ENCODE peak calls at places on chromosomes 5 and 9, in seven cellular contexts. One of them, this sample, is unnamed.
A peak's percentile ranks its signal among the peaks of the same experiment; 100 is the strongest.

GRCh38 chr5:318931-319601 is 2.4 kb upstream of the AHRR start:
- DNase-seq in HEK293T: no peak
- DNase-seq in HepG2: peak; percentile 10
- DNase-seq in IMR-90: no peak
- DNase-seq in stimulated activated CD8-positive, alpha-beta memory T cell treated with anti-CD3 and anti-CD28 coated beads, Interleukin-2, amount 100 ng/mL, for 1 hour: no peak
- DNase-seq in frontal cortex: no peak
- DNase-seq in head of caudate nucleus: no peak
- DNase-seq in this sample: no peak

GRCh38 chr9:79583957-79584654 is 12.3 kb downstream of the TLE4 start:
- DNase-seq in HEK293T: no peak
- DNase-seq in HepG2: no peak
- DNase-seq in IMR-90: no peak
- DNase-seq in stimulated activated CD8-positive, alpha-beta memory T cell treated with anti-CD3 and anti-CD28 coated beads, Interleukin-2, amount 100 ng/mL, for 1 hour: no peak
- DNase-seq in frontal cortex: no peak
- DNase-seq in head of caudate nucleus: no peak
- DNase-seq in this sample: no peak

GRCh38 chr9:37036237-37037136 is 2.4 kb upstream of the PAX5 start:
- DNase-seq in HEK293T: no peak
- DNase-seq in HepG2: no peak
- DNase-seq in IMR-90: peak; percentile 12
- DNase-seq in stimulated activated CD8-positive, alpha-beta memory T cell treated with anti-CD3 and anti-CD28 coated beads, Interleukin-2, amount 100 ng/mL, for 1 hour: no peak
- DNase-seq in frontal cortex: no peak
- DNase-seq in head of caudate nucleus: peak; percentile 58
- DNase-seq in this sample: no peak

GRCh38 chr5:137220523-137220927 is 278.6 kb downstream of the SPOCK1 start:
- DNase-seq in HEK293T: peak; percentile 61
- DNase-seq in HepG2: peak; percentile 76
- DNase-seq in IMR-90: peak; percentile 78
- DNase-seq in stimulated activated CD8-positive, alpha-beta memory T cell treated with anti-CD3 and anti-CD28 coated beads, Interleukin-2, amount 100 ng/mL, for 1 hour: no peak
- DNase-seq in frontal cortex: no peak
- DNase-seq in head of caudate nucleus: no peak
- DNase-seq in this sample: no peak

GRCh38 chr9:3261484-3261883 is 264.3 kb downstream of the RFX3 start:
- DNase-seq in HEK293T: no peak
- DNase-seq in HepG2: no peak
- DNase-seq in IMR-90: peak; percentile 45
- DNase-seq in stimulated activated CD8-positive, alpha-beta memory T cell treated with anti-CD3 and anti-CD28 coated beads, Interleukin-2, amount 100 ng/mL, for 1 hour: no peak
- DNase-seq in frontal cortex: no peak
- DNase-seq in head of caudate nucleus: no peak
- DNase-seq in this sample: no peak

GRCh38 chr5:124279146-124279545 is 467.3 kb downstream of the ZNF608 start:
- DNase-seq in HEK293T: no peak
- DNase-seq in HepG2: no peak
- DNase-seq in IMR-90: no peak
- DNase-seq in stimulated activated CD8-positive, alpha-beta memory T cell treated with anti-CD3 and anti-CD28 coated beads, Interleukin-2, amount 100 ng/mL, for 1 hour: no peak
- DNase-seq in frontal cortex: no peak
- DNase-seq in head of caudate nucleus: no peak
- DNase-seq in this sample: no peak

GRCh38 chr5:41762426-41762825 is 107.8 kb downstream of the OXCT1 start:
- DNase-seq in HEK293T: no peak
- DNase-seq in HepG2: no peak
- DNase-seq in IMR-90: no peak
- DNase-seq in stimulated activated CD8-positive, alpha-beta memory T cell treated with anti-CD3 and anti-CD28 coated beads, Interleukin-2, amount 100 ng/mL, for 1 hour: no peak
- DNase-seq in frontal cortex: no peak
- DNase-seq in head of caudate nucleus: no peak
- DNase-seq in this sample: no peak

GRCh38 chr9:136741885-136742568 is 713 bp downstream of the LCN10 start:
- DNase-seq in HEK293T: no peak
- DNase-seq in HepG2: no peak
- DNase-seq in IMR-90: no peak
- DNase-seq in stimulated activated CD8-positive, alpha-beta memory T cell treated with anti-CD3 and anti-CD28 coated beads, Interleukin-2, amount 100 ng/mL, for 1 hour: no peak
- DNase-seq in frontal cortex: no peak
- DNase-seq in head of caudate nucleus: no peak
- DNase-seq in this sample: peak; percentile 19

GRCh38 chr9:81083062-81083461 is 606.3 kb downstream of the TLE1 start:
- DNase-seq in HEK293T: peak; percentile 33
- DNase-seq in HepG2: no peak
- DNase-seq in IMR-90: peak; percentile 40
- DNase-seq in stimulated activated CD8-positive, alpha-beta memory T cell treated with anti-CD3 and anti-CD28 coated beads, Interleukin-2, amount 100 ng/mL, for 1 hour: no peak
- DNase-seq in frontal cortex: no peak
- DNase-seq in head of caudate nucleus: no peak
- DNase-seq in this sample: no peak

GRCh38 chr5:139788294-139788875 is 7.2 kb upstream of the PSD2 start:
- DNase-seq in HEK293T: no peak
- DNase-seq in HepG2: no peak
- DNase-seq in IMR-90: no peak
- DNase-seq in stimulated activated CD8-positive, alpha-beta memory T cell treated with anti-CD3 and anti-CD28 coated beads, Interleukin-2, amount 100 ng/mL, for 1 hour: no peak
- DNase-seq in frontal cortex: peak; percentile 80
- DNase-seq in head of caudate nucleus: peak; percentile 88
- DNase-seq in this sample: no peak

This sample was measured in activated CD4-positive, CD25-positive, alpha-beta regulatory T cell.